ENCODE peak calls at places on chromosomes 6 and 20, in four cellular contexts. Z, C, K and T are unnamed samples.

GRCh38 chr6:4308354-4308753 is 173.0 kb upstream of the ECI2 start:
- DNase-seq in K (no peak), C (no peak), Z (no peak), T (no peak)

GRCh38 chr20:29689411-29690225 is 1567.8 kb upstream of the DEFB115 start:
- DNase-seq in C (peak; percentile 73), Z (no peak), K (no peak), T (no peak)

GRCh38 chr6:89536230-89536629 is 102.3 kb downstream of the LYRM2 start:
- DNase-seq in Z (no peak), C (peak; percentile 6), K (no peak), T (no peak)

GRCh38 chr6:25971187-25971811 is 8.7 kb downstream of the TRIM38 start:
- DNase-seq in K (peak; percentile 29), Z (no peak), C (peak; percentile 87), T (no peak)

GRCh38 chr20:51378171-51378928 is 164.2 kb downstream of the NFATC2 start:
- DNase-seq in K (no peak), Z (no peak), C (peak; percentile 53), T (no peak)

GRCh38 chr20:57141492-57141891 is 124.9 kb downstream of the BMP7 start:
- DNase-seq in K (no peak), Z (no peak), C (no peak), T (no peak)

GRCh38 chr20:537983-538382 is 5.6 kb downstream of the CSNK2A1 start:
- DNase-seq in C (no peak), Z (no peak), K (no peak), T (no peak)

GRCh38 chr20:1876217-1876921 is 18.8 kb upstream of the SIRPA start:
- DNase-seq in Z (no peak), K (no peak), C (no peak), T (no peak)

GRCh38 chr20:19661717-19662637 is 96.1 kb upstream of the RIN2 start:
- DNase-seq in C (peak; percentile 62), K (peak; percentile 62), Z (no peak), T (peak; percentile 61)

GRCh38 chr6:113120577-113121285 is 736.4 kb upstream of the MARCKS start:
- DNase-seq in K (no peak), Z (no peak), C (no peak), T (no peak)
- TF ChIP-seq FOXK2 in K (no peak), Z (no peak), C (no peak), T (no peak)

GRCh38 chr6:166952122-166952521 is 4.2 kb downstream of the RNASET2 start:
- DNase-seq in K (no peak), Z (no peak), C (no peak), T (no peak)
- TF ChIP-seq FOXM1 in K (no peak), Z (no peak), C (no peak), T (no peak)

GRCh38 chr6:108423982-108424695 is 129.3 kb downstream of the AFG1L start:
- DNase-seq in K (no peak), C (no peak), Z (no peak), T (no peak)
- TF ChIP-seq FOXK2 in K (no peak), C (no peak), Z (no peak), T (no peak)

DNA sequence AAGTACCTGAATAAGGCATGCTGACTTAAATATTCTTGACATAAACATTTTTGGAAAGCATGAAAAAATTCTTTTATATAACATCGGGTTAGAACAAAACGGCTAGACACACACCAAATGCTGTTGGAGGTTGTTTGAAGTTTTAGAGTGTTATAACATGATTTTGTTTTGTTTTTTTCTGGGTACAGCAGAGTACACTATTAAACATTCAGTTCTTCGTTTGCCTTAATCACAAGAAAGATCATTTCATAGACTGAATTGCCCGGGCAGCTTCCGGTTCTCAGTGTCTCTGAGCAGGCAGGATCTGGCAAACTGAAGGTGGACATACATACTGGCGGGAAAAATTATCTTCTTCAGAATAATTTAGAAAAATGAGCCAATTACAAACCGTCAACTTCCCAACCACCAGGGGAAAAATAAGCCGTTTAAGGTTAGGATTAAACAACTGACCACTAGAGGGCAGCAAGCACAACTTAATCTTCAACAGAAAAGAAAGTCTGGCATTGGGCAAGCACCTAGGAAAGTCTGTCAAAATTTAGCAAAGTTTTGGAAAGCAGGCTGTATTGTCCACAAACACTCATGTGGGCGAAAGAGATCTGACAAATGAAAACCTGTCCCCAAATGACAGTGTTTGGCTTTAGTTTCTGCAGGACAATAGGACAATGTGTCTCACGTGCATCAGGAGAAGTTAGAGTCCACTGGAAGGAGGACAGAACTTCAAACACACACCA is 15.0 kb downstream of the ZNF217 start:
- DNase-seq in Z (peak; percentile 76), K (peak; percentile 94), C (peak; percentile 91), T (peak; percentile 67)
- TF ChIP-seq FOXM1 in Z (peak; percentile 64), K (no peak), C (peak; percentile 39), T (no peak)

DNA sequence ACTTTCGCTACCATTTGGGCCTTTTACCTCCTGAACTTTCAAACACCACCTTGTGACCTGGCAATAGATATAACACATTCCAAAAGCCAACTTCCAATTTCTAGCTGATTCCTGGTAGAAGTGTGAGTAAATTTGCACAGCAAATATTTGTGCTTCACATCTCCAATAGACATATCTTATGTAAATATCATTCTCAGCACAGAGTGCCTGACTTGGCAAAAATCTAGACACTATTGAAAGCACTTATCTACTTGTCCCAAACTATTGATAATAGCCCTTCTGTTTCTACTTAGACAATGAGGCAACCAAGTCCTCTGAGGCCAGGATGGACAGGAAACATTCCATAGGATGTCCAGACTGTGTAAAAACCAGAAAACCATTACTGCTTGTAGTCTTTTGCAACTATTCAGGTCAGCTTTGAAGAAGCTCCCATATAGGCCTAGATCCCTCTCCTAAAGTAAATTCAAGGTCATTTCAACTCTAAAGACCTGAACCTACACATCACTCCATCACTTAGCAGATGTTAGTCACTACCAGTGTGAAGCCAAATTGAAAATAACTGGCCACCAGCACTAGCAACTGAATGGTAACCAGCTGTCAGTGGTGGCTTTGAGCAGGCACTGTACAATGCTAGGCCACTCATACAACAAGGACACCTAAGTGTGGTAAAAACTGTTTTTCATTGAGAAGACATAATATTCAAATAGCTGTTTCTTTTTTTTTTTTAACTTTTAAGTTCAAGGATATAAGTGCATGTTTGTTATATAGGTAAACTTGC is 95.3 kb upstream of the RSPO3 start:
- DNase-seq in Z (no peak), C (no peak), K (peak; percentile 93), T (no peak)
- TF ChIP-seq FOXK2 in Z (no peak), C (no peak), K (no peak), T (no peak)

GRCh38 chr6:106963544-106963943 is 11.0 kb downstream of the CD24 start:
- DNase-seq in C (no peak), K (no peak), Z (no peak), T (no peak)
- TF ChIP-seq FOXM1 in C (no peak), K (no peak), Z (no peak), T (no peak)

GRCh38 chr6:149107520-149107919 is 210.0 kb upstream of the TAB2 start:
- DNase-seq in K (no peak), Z (no peak), C (no peak), T (no peak)
- TF ChIP-seq FOXK2 in K (no peak), Z (no peak), C (no peak), T (no peak)

GRCh38 chr6:137472738-137473137 is 21.5 kb downstream of the OLIG3 start:
- DNase-seq in K (no peak), Z (no peak), C (no peak), T (no peak)

GRCh38 chr6:137475103-137475502 is 19.1 kb downstream of the OLIG3 start:
- DNase-seq in K (no peak), Z (no peak), C (no peak), T (peak; percentile 24)

GRCh38 chr6:137471497-137471896 is 22.7 kb downstream of the OLIG3 start:
- DNase-seq in Z (no peak), K (no peak), C (no peak), T (no peak)

GRCh38 chr6:137471951-137472350 is 22.2 kb downstream of the OLIG3 start:
- DNase-seq in Z (no peak), K (no peak), C (no peak), T (no peak)

DNA sequence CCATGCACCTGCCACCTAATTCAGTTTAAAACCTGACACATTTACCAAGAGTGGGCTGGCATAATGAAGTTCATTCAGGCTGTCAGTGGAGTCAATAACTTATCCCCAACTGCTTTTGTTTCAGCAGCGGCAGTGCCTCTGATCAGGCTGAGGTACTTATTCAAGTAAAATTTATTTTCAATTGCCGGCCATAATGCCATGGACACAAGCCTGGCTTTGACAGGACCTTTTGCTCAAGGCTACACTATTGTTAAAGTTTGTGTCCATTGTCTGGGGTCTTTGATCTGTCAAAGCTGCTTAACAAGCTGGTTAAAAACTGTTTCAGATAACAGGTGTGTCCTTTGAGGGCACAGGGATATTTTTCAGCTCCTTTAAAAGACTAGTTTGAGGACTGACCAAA is 20.5 kb downstream of the OLIG3 start:
- DNase-seq in C (no peak), K (no peak), Z (no peak), T (no peak)
- TF ChIP-seq FOXM1 in C (no peak), K (no peak), Z (no peak), T (no peak)

GRCh38 chr20:5608104-5608447 is 142.1 kb upstream of the SHLD1 start:
- DNase-seq in K (no peak), Z (no peak), C (no peak), T (no peak)
- TF ChIP-seq FOXK2 in K (no peak), Z (no peak), C (no peak), T (no peak)

GRCh38 chr6:125888989-125889656 is 67.4 kb upstream of the HINT3 start:
- DNase-seq in K (peak; percentile 64), C (peak; percentile 76), Z (no peak), T (peak; percentile 58)
- TF ChIP-seq FOXM1 in K (no peak), C (no peak), Z (no peak), T (no peak)